ENCODE peak calls at places on chromosomes 12 and 14, in ten cellular contexts. Q, F, A, U, G, J, K, N, D and H are unnamed samples.
A peak's percentile ranks its signal among the peaks of the same experiment; 100 is the strongest.

GRCh38 chr14:32576088-32576795 is 247.1 kb downstream of the AKAP6 start:
- DNase-seq in Q (peak; percentile 76), F (peak; percentile 5), A (peak; percentile 41), U (peak; percentile 42), G (peak; percentile 33), J (peak; percentile 35), K (peak; percentile 69), N (peak; percentile 69), D (peak; percentile 11), H (peak; percentile 39)

GRCh38 chr12:53976172-53976822 is 1.5 kb upstream of the HOTAIR start:
- DNase-seq in Q (peak; percentile 22), F (no peak), A (no peak), U (no peak), G (no peak), J (no peak), K (no peak), N (no peak), D (no peak), H (no peak)

GRCh38 chr12:107359382-107359781 is 266.0 kb upstream of the CRY1 start:
- DNase-seq in Q (no peak), F (no peak), A (no peak), U (no peak), G (no peak), J (no peak), K (no peak), N (peak; percentile 79), D (no peak), H (no peak)

GRCh38 chr12:131981388-131981787 is 31.6 kb downstream of the EP400 start:
- DNase-seq in Q (no peak), F (no peak), A (no peak), U (no peak), G (no peak), J (no peak), K (no peak), N (no peak), D (no peak), H (no peak)

GRCh38 chr14:50523271-50524041 is 8.9 kb downstream of the MAP4K5 start:
- DNase-seq in Q (no peak), F (no peak), A (no peak), U (no peak), G (no peak), J (no peak), K (peak; percentile 36), N (no peak), D (no peak), H (no peak)

GRCh38 chr12:89353823-89354629 is 1.7 kb upstream of the DUSP6 start:
- DNase-seq in Q (peak; percentile 90), F (peak; percentile 46), A (peak; percentile 90), U (peak; percentile 73), G (peak; percentile 93), J (peak; percentile 90), K (peak; percentile 91), N (peak; percentile 70), D (peak; percentile 68), H (peak; percentile 86)

GRCh38 chr14:88421286-88421685 is 35.8 kb downstream of the SPATA7 start:
- DNase-seq in Q (no peak), F (no peak), A (no peak), U (no peak), G (no peak), J (no peak), K (no peak), N (peak; percentile 31), D (no peak), H (no peak)

GRCh38 chr12:113409462-113410124 is 5.9 kb upstream of the SDS start:
- DNase-seq in Q (no peak), F (no peak), A (no peak), U (no peak), G (no peak), J (no peak), K (no peak), N (no peak), D (no peak), H (no peak)

GRCh38 chr12:98227162-98227561 is 288.2 kb upstream of the TMPO start:
- DNase-seq in Q (no peak), F (no peak), A (no peak), U (peak; percentile 7), G (no peak), J (no peak), K (peak; percentile 10), N (no peak), D (no peak), H (no peak)

GRCh38 chr12:110744176-110744575 is 1.5 kb upstream of the PPP1CC start:
- DNase-seq in Q (peak; percentile 86), F (no peak), A (no peak), U (no peak), G (no peak), J (no peak), K (peak; percentile 13), N (no peak), D (no peak), H (no peak)

GRCh38 chr14:79668941-79669340 is 542.4 kb downstream of the DIO2 start:
- DNase-seq in Q (no peak), F (no peak), A (no peak), U (no peak), G (no peak), J (no peak), K (no peak), N (no peak), D (no peak), H (no peak)

GRCh38 chr12:70121562-70121961 is 121.7 kb upstream of the CNOT2 start:
- DNase-seq in Q (no peak), F (no peak), A (no peak), U (no peak), G (no peak), J (no peak), K (no peak), N (no peak), D (no peak), H (no peak)

GRCh38 chr14:89540830-89541470 is 123.9 kb upstream of the FOXN3 start:
- DNase-seq in Q (no peak), F (no peak), A (no peak), U (no peak), G (no peak), J (no peak), K (no peak), N (peak; percentile 85), D (no peak), H (no peak)

GRCh38 chr14:94654071-94654974 is 42.1 kb downstream of the SERPINA3 start:
- DNase-seq in Q (no peak), F (no peak), A (peak; percentile 14), U (no peak), G (no peak), J (no peak), K (no peak), N (no peak), D (no peak), H (no peak)

GRCh38 chr14:21415329-21415728 is 31.5 kb upstream of the SUPT16H start:
- DNase-seq in Q (no peak), F (no peak), A (no peak), U (no peak), G (no peak), J (no peak), K (no peak), N (no peak), D (no peak), H (no peak)

GRCh38 chr12:14403711-14404164 is 38.3 kb downstream of the ATF7IP start:
- DNase-seq in Q (no peak), F (no peak), A (no peak), U (no peak), G (peak; percentile 51), J (peak; percentile 33), K (no peak), N (peak; percentile 93), D (no peak), H (no peak)

GRCh38 chr14:99595034-99595433 is 9.0 kb downstream of the CCDC85C start:
- DNase-seq in Q (no peak), F (no peak), A (no peak), U (no peak), G (peak; percentile 69), J (no peak), K (no peak), N (no peak), D (no peak), H (no peak)

GRCh38 chr12:54019111-54019811 is 9.0 kb upstream of the HOXC6 start:
- DNase-seq in Q (peak; percentile 68), F (no peak), A (no peak), U (no peak), G (no peak), J (no peak), K (peak; percentile 51), N (no peak), D (no peak), H (no peak)

GRCh38 chr12:11888029-11888428 is 182.7 kb upstream of the BCL2L14 start:
- DNase-seq in Q (no peak), F (no peak), A (no peak), U (no peak), G (no peak), J (no peak), K (no peak), N (no peak), D (no peak), H (no peak)

GRCh38 chr14:69716483-69717187 is 50.3 kb upstream of the SRSF5 start:
- DNase-seq in Q (no peak), F (peak; percentile 15), A (peak; percentile 28), U (no peak), G (peak; percentile 34), J (no peak), K (no peak), N (peak; percentile 94), D (no peak), H (no peak)

GRCh38 chr12:49661191-49661590 is 37.8 kb downstream of the PRPF40B start:
- DNase-seq in Q (no peak), F (no peak), A (no peak), U (no peak), G (peak; percentile 55), J (no peak), K (no peak), N (no peak), D (no peak), H (no peak)

GRCh38 chr12:119375619-119376018 is 41.1 kb downstream of the CCDC60 start:
- DNase-seq in Q (no peak), F (no peak), A (no peak), U (no peak), G (no peak), J (no peak), K (no peak), N (no peak), D (no peak), H (no peak)

GRCh38 chr12:56593909-56594621 is 36.1 kb downstream of the BAZ2A start:
- DNase-seq in Q (peak; percentile 79), F (peak; percentile 46), A (peak; percentile 43), U (peak; percentile 51), G (peak; percentile 55), J (peak; percentile 42), K (peak; percentile 85), N (peak; percentile 73), D (peak; percentile 83), H (peak; percentile 46)

GRCh38 chr12:34386621-34387255 is 364.4 kb downstream of the ALG10 start:
- DNase-seq in Q (peak; percentile 39), F (no peak), A (no peak), U (no peak), G (no peak), J (no peak), K (no peak), N (no peak), D (no peak), H (no peak)

GRCh38 chr12:120230326-120230973 is 29.5 kb upstream of the RPLP0 start:
- DNase-seq in Q (no peak), F (no peak), A (peak; percentile 51), U (peak; percentile 86), G (no peak), J (peak; percentile 78), K (peak; percentile 94), N (peak; percentile 94), D (no peak), H (peak; percentile 51)

GRCh38 chr12:11869901-11870300 is 200.8 kb upstream of the BCL2L14 start:
- DNase-seq in Q (no peak), F (no peak), A (no peak), U (no peak), G (no peak), J (no peak), K (peak; percentile 57), N (no peak), D (no peak), H (no peak)

GRCh38 chr12:2284857-2285256 is 232.1 kb downstream of the CACNA1C start:
- DNase-seq in Q (peak; percentile 85), F (no peak), A (peak; percentile 83), U (peak; percentile 37), G (peak; percentile 38), J (peak; percentile 79), K (peak; percentile 87), N (peak; percentile 86), D (peak; percentile 67), H (peak; percentile 66)

GRCh38 chr12:14885718-14886201 is at the start of gene MGP:
- DNase-seq in Q (no peak), F (no peak), A (peak; percentile 29), U (no peak), G (no peak), J (peak; percentile 61), K (no peak), N (peak; percentile 63), D (no peak), H (no peak)